ENCODE peak calls at places on chromosomes 13 and 19, in eight cellular contexts. O is hepatocyte; Q is naive thymus-derived CD4-positive, alpha-beta T cell; T is ascending aorta; F is SK-N-MC; W is fibroblast of lung; M is prostate gland; D is CD8-positive, alpha-beta T cell. P is an unnamed sample.

GRCh38 chr19:51365211-51366049 is 758 bp downstream of the ETFB start:
- DNase-seq in O (peak; percentile 81), Q (no peak), T (peak; percentile 74), F (no peak), W (peak; percentile 50), M (no peak), D (peak; percentile 26), P (no peak)

GRCh38 chr13:93922063-93922462 is 557.4 kb downstream of the DCT start:
- DNase-seq in O (no peak), Q (no peak), T (no peak), F (no peak), W (peak; percentile 12), M (no peak), D (no peak), P (no peak)

GRCh38 chr19:17967258-17968051 is 548 bp downstream of the KCNN1 start:
- DNase-seq in O (no peak), Q (no peak), T (no peak), F (no peak), W (no peak), M (no peak), D (no peak), P (no peak)

GRCh38 chr13:38979891-38980627 is 10.6 kb downstream of the STOML3 start:
- DNase-seq in O (peak; percentile 23), Q (no peak), T (no peak), F (no peak), W (peak; percentile 44), M (no peak), D (no peak), P (no peak)

GRCh38 chr13:63501702-63502101 is 2086.1 kb upstream of the PCDH20 start:
- DNase-seq in O (no peak), Q (no peak), T (no peak), F (no peak), W (peak; percentile 6), M (no peak), D (no peak), P (no peak)

GRCh38 chr13:33637978-33638743 is 179.8 kb upstream of the RFC3 start:
- DNase-seq in O (no peak), Q (no peak), T (no peak), F (no peak), W (peak; percentile 43), M (no peak), D (no peak), P (no peak)

GRCh38 chr19:1069009-1069779 is 2.2 kb downstream of the ARHGAP45 start:
- DNase-seq in O (no peak), Q (no peak), T (peak; percentile 86), F (no peak), W (no peak), M (no peak), D (peak; percentile 84), P (peak; percentile 52)

GRCh38 chr13:102033719-102034446 is 368.0 kb downstream of the FGF14 start:
- DNase-seq in O (no peak), Q (no peak), T (no peak), F (no peak), W (no peak), M (no peak), D (no peak), P (no peak)

GRCh38 chr13:96958286-96958891 is 35.9 kb downstream of the OXGR1 start:
- DNase-seq in O (peak; percentile 76), Q (no peak), T (no peak), F (peak; percentile 3), W (peak; percentile 40), M (peak; percentile 11), D (no peak), P (no peak)

GRCh38 chr13:31207630-31208549 is 8.1 kb downstream of the B3GLCT start:
- DNase-seq in O (peak; percentile 28), Q (no peak), T (no peak), F (no peak), W (peak; percentile 58), M (no peak), D (no peak), P (no peak)

GRCh38 chr19:49857834-49858590 is 7.1 kb downstream of the PTOV1 start:
- DNase-seq in O (no peak), Q (no peak), T (no peak), F (no peak), W (no peak), M (no peak), D (no peak), P (no peak)

GRCh38 chr19:23249911-23250649 is at the start of gene ZNF724:
- DNase-seq in O (peak; percentile 96), Q (peak; percentile 66), T (peak; percentile 94), F (peak; percentile 92), W (peak; percentile 98), M (peak; percentile 94), D (peak; percentile 88), P (peak; percentile 66)

GRCh38 chr13:98771838-98772611 is 19.6 kb upstream of the SLC15A1 start:
- DNase-seq in O (no peak), Q (no peak), T (no peak), F (no peak), W (no peak), M (no peak), D (no peak), P (no peak)

GRCh38 chr19:18478545-18479311 is 40.8 kb upstream of the ISYNA1 start:
- DNase-seq in O (peak; percentile 80), Q (no peak), T (peak; percentile 93), F (peak; percentile 35), W (peak; percentile 84), M (no peak), D (peak; percentile 43), P (peak; percentile 44)

GRCh38 chr13:50543767-50544166 is 299.7 kb downstream of the DLEU7 start:
- DNase-seq in O (peak; percentile 55), Q (no peak), T (no peak), F (no peak), W (peak; percentile 94), M (no peak), D (no peak), P (no peak)

GRCh38 chr19:55206664-55207500 is 2.4 kb downstream of the PTPRH start:
- DNase-seq in O (peak; percentile 96), Q (no peak), T (peak; percentile 78), F (no peak), W (peak; percentile 90), M (no peak), D (peak; percentile 36), P (no peak)

GRCh38 chr13:42574011-42574410 is at the start of gene TNFSF11:
- DNase-seq in O (peak; percentile 22), Q (no peak), T (no peak), F (no peak), W (no peak), M (no peak), D (peak; percentile 13), P (no peak)

GRCh38 chr19:35044317-35045117 is 3.0 kb downstream of the HPN start:
- DNase-seq in O (peak; percentile 54), Q (peak; percentile 47), T (no peak), F (peak; percentile 6), W (peak; percentile 58), M (peak; percentile 36), D (peak; percentile 65), P (peak; percentile 49)

GRCh38 chr13:48492123-48493075 is 40.5 kb downstream of the RCBTB2 start:
- DNase-seq in O (peak; percentile 27), Q (peak; percentile 38), T (peak; percentile 78), F (peak; percentile 83), W (peak; percentile 52), M (peak; percentile 30), D (peak; percentile 74), P (peak; percentile 39)

GRCh38 chr13:53045110-53045509 is 16.5 kb downstream of the OLFM4 start:
- DNase-seq in O (peak; percentile 50), Q (no peak), T (no peak), F (no peak), W (peak; percentile 12), M (no peak), D (no peak), P (no peak)

GRCh38 chr19:58554494-58555368 is at the start of gene CHMP2A:
- DNase-seq in O (peak; percentile 99), Q (peak; percentile 94), T (peak; percentile 99), F (peak; percentile 47), W (peak; percentile 97), M (peak; percentile 96), D (peak; percentile 99), P (peak; percentile 97)

GRCh38 chr13:39484506-39485313 is 118.3 kb downstream of the LHFPL6 start:
- DNase-seq in O (no peak), Q (no peak), T (no peak), F (no peak), W (peak; percentile 6), M (no peak), D (no peak), P (no peak)

DNA sequence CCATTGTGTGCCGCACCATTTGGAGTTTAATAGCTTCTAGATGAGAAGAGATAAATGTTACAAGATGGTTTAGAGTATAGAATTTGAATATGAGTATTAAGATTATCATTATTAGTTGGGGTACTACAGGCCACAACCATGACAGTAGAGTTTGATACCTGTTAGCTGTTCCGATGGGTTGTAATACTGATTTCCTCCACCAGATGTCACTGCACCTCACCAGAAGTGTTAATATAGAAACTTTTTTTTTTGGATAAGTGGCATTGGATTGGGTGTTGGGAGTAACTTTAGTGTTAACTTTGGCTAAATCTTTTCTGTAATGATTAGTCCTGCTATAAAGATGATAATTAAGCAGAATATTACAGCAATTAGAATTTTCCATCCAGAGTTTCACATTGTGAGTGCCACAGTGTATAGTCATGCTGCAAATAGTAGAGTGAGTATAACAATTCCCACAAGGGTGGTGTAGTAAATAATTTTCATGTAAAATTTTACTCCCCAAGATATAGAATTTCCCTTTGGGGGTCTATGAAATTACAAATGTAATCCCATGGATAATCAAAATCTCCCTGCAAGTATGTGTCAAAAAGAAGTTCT is 56.3 kb downstream of the PSG3 start:
- DNase-seq in O (no peak), Q (no peak), T (no peak), F (no peak), W (peak; percentile 44), M (no peak), D (peak; percentile 16), P (no peak)
- H3K9me3 ChIP-seq in O (peaks cover 5% of the 10 kb centered on the region), Q (peaks cover 24% of the 10 kb centered on the region), T (peaks cover 12% of the 10 kb centered on the region), F (no peaks in the 10 kb centered on the region), W (no peaks in the 10 kb centered on the region), M (no peaks in the 10 kb centered on the region), D (no peaks in the 10 kb centered on the region), P (peaks cover 10% of the 10 kb centered on the region)

DNA sequence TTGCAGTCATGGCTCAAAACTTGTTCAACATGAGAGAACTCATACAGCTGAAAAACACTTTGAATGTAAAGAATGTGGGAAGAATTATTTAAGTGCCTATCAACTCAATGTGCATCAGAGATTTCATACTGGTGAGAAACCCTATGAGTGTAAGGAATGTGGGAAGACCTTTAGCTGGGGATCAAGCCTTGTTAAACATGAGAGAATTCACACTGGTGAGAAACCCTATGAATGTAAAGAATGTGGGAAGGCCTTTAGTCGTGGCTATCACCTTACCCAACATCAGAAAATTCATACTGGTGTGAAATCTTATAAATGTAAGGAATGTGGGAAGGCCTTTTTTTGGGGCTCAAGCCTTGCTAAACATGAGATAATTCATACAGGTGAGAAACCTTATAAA is 20.1 kb downstream of the ZNF283 start:
- DNase-seq in O (no peak), Q (no peak), T (no peak), F (no peak), W (no peak), M (no peak), D (no peak), P (no peak)
- H3K9me3 ChIP-seq in O (peaks cover 53% of the 10 kb centered on the region), Q (peaks cover 82% of the 10 kb centered on the region), T (peaks cover 100% of the 10 kb centered on the region), F (peaks cover 13% of the 10 kb centered on the region), W (peaks cover 2% of the 10 kb centered on the region), M (peaks cover 6% of the 10 kb centered on the region), D (peaks cover 60% of the 10 kb centered on the region), P (peaks cover 39% of the 10 kb centered on the region)

GRCh38 chr19:45767410-45767880 is 1.6 kb downstream of the SIX5 start:
- DNase-seq in O (peak; percentile 84), Q (no peak), T (peak; percentile 88), F (no peak), W (peak; percentile 90), M (peak; percentile 83), D (no peak), P (no peak)
- H3K9me3 ChIP-seq in O (no peaks in the 10 kb centered on the region), Q (no peaks in the 10 kb centered on the region), T (no peaks in the 10 kb centered on the region), F (no peaks in the 10 kb centered on the region), W (no peaks in the 10 kb centered on the region), M (no peaks in the 10 kb centered on the region), D (no peaks in the 10 kb centered on the region), P (no peaks in the 10 kb centered on the region)

GRCh38 chr19:12015015-12015752 is 20.3 kb downstream of the ZNF433 start:
- DNase-seq in O (no peak), Q (no peak), T (no peak), F (no peak), W (peak; percentile 14), M (no peak), D (no peak), P (no peak)
- H3K9me3 ChIP-seq in O (peaks cover 69% of the 10 kb centered on the region), Q (peaks cover 68% of the 10 kb centered on the region), T (peaks cover 97% of the 10 kb centered on the region), F (peaks cover 6% of the 10 kb centered on the region), W (peaks cover 4% of the 10 kb centered on the region), M (peaks cover 3% of the 10 kb centered on the region), D (peaks cover 44% of the 10 kb centered on the region), P (peaks cover 33% of the 10 kb centered on the region)

P was measured in T-helper 17 cell.